ENCODE peak calls at places on chromosome 3, in four cellular contexts. G is tibial nerve, I is coronary artery, T is adrenal gland. X is an unnamed sample.

GRCh38 chr3:123884258-123884831 is at the start of gene MYLK:
- DNase-seq in G (no peak), I (peak), T (peak), X (peak)

GRCh38 chr3:141058996-141059395 is 7.8 kb downstream of the SPSB4 start:
- DNase-seq in G (no peak), I (peak), T (no peak), X (no peak)

GRCh38 chr3:145903472-145904013 is 257.4 kb downstream of the PLOD2 start:
- DNase-seq in G (no peak), I (no peak), T (no peak), X (no peak)

GRCh38 chr3:6667354-6667753 is 193.6 kb upstream of the GRM7 start:
- DNase-seq in G (no peak), I (no peak), T (no peak), X (no peak)

GRCh38 chr3:111392911-111393351 is 149.1 kb upstream of the CD96 start:
- DNase-seq in G (no peak), I (no peak), T (no peak), X (no peak)

GRCh38 chr3:42056840-42057239 is 34.3 kb upstream of the TRAK1 start:
- DNase-seq in G (no peak), I (no peak), T (peak), X (no peak)

GRCh38 chr3:74267583-74268184 is 346.8 kb downstream of the CNTN3 start:
- DNase-seq in G (no peak), I (no peak), T (peak), X (peak)

GRCh38 chr3:111545349-111545748 is 3.4 kb downstream of the CD96 start:
- DNase-seq in G (no peak), I (no peak), T (no peak), X (no peak)

GRCh38 chr3:185363662-185364203 is 797 bp downstream of the MAP3K13 start:
- DNase-seq in G (no peak), I (no peak), T (no peak), X (no peak)

GRCh38 chr3:20039765-20040475 is at the start of gene KAT2B:
- DNase-seq in G (peak), I (peak), T (peak), X (no peak)

GRCh38 chr3:172591876-172592771 is 68.9 kb upstream of the TNFSF10 start:
- DNase-seq in G (no peak), I (no peak), T (no peak), X (no peak)

GRCh38 chr3:29329986-29330514 is 49.2 kb downstream of the RBMS3 start:
- DNase-seq in G (no peak), I (no peak), T (no peak), X (no peak)

GRCh38 chr3:190384241-190384863 is 3.6 kb upstream of the CLDN16 start:
- DNase-seq in G (no peak), I (no peak), T (peak), X (no peak)

GRCh38 chr3:134603480-134603879 is 47.3 kb downstream of the KY start:
- DNase-seq in G (no peak), I (no peak), T (no peak), X (no peak)

GRCh38 chr3:14561051-14561634 is 21.0 kb upstream of the GRIP2 start:
- DNase-seq in G (no peak), I (no peak), T (no peak), X (no peak)

DNA sequence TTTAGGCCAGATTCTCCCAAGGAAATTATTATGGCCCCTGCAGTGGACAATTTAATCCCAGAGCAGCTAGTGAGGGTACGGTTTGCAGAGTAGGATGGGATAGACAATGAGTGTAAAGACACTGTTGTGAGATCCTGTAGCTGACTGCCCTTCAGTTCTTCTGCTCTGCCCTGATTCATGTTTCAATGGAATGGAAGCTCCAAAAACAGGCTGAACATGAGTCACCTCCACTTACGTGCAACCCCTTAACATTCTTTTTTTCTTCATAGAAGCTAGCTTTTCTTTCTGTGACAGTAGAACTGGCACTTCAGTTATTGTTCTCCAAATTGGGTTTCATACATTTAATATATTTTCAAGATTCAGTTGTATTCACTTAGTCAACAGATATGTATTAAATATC is 32.1 kb downstream of the CLDN18 start:
- DNase-seq in G (no peak), I (no peak), T (no peak), X (peak)
- TF ChIP-seq CTCF in G (no peak), I (no peak), T (no peak), X (no peak)

GRCh38 chr3:56771376-56771775 is 30.4 kb downstream of the ARHGEF3 start:
- DNase-seq in G (no peak), I (no peak), T (no peak), X (no peak)

GRCh38 chr3:56772926-56773587 is 28.7 kb downstream of the ARHGEF3 start:
- DNase-seq in G (no peak), I (no peak), T (no peak), X (no peak)

GRCh38 chr3:56775931-56776461 is 25.8 kb downstream of the ARHGEF3 start:
- DNase-seq in G (no peak), I (no peak), T (no peak), X (no peak)

GRCh38 chr3:56775356-56775914 is 26.3 kb downstream of the ARHGEF3 start:
- DNase-seq in G (no peak), I (no peak), T (no peak), X (no peak)

GRCh38 chr3:56773588-56774330 is 28.0 kb downstream of the ARHGEF3 start:
- DNase-seq in G (no peak), I (no peak), T (no peak), X (no peak)
- H3K27ac ChIP-seq in G (no peak), I (no peak), T (peak), X (no peak)

GRCh38 chr3:142931222-142931621 is 32.3 kb downstream of the PAQR9 start:
- DNase-seq in G (no peak), I (no peak), T (no peak), X (no peak)
- TF ChIP-seq CTCF in G (no peak), I (no peak), T (no peak), X (peak)

GRCh38 chr3:71262368-71263265 is 320.9 kb downstream of the FOXP1 start:
- DNase-seq in G (no peak), I (no peak), T (peak), X (no peak)
- H3K27ac ChIP-seq in G (no peak), I (no peak), T (peak), X (no peak)

GRCh38 chr3:138331143-138331894 is 1.7 kb upstream of the NME9 start:
- DNase-seq in G (no peak), I (no peak), T (no peak), X (no peak)
- TF ChIP-seq CTCF in G (peak), I (no peak), T (peak), X (peak)

GRCh38 chr3:99638244-99638948 is at the start of gene COL8A1:
- DNase-seq in G (peak), I (peak), T (peak), X (peak)

GRCh38 chr3:99634881-99635280 is 3.5 kb upstream of the COL8A1 start:
- DNase-seq in G (no peak), I (no peak), T (no peak), X (no peak)

GRCh38 chr3:99637381-99638111 is 848 bp upstream of the COL8A1 start:
- DNase-seq in G (no peak), I (peak), T (no peak), X (peak)

GRCh38 chr3:99635348-99635747 is 3.0 kb upstream of the COL8A1 start:
- DNase-seq in G (no peak), I (no peak), T (no peak), X (no peak)

DNA sequence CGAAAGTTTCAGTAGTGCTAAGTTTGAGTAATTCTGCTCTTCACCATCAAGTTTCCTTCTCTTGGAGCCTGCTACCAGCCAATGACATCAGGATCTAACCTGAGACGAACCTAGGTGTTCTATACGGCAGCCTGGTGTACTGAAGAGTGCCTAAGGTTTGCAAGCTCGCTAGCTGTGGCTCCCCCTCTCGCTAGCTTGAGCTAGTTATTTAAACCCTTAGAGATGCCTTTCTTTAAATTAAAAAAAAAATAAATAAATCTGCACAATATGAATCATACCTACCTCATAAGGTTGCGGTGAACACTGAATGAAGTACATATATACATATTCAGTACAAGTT is 1.4 kb upstream of the COL8A1 start:
- DNase-seq in G (no peak), I (no peak), T (no peak), X (peak)
- H3K27ac ChIP-seq in G (peak), I (peak), T (no peak), X (peak)

GRCh38 chr3:183536238-183536880 is 19.1 kb downstream of the KLHL6 start:
- DNase-seq in G (no peak), I (no peak), T (no peak), X (no peak)
- TF ChIP-seq CTCF in G (no peak), I (no peak), T (no peak), X (no peak)

DNA sequence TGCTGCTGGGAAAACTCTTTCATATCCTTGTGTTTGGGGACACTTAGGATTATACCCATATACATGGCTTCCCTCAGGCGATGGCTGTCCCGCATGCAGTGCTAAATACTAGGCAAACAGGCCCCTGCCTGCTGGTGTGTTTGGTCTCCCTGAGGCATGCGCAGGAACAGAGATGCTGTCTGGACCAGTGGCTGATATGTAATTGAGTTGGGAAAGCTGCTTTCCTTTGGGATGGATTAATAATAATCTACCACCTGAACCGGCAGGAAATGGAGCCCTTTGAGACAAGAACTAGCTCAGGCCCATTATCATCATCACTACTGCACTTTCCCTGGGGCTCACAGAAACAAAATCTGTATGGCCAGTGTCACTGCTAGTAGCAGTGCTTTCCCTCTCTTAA is 18.0 kb downstream of the ZDHHC3 start:
- DNase-seq in G (no peak), I (no peak), T (no peak), X (no peak)
- H3K27ac ChIP-seq in G (no peak), I (no peak), T (no peak), X (no peak)

GRCh38 chr3:4533489-4534443 is 40.6 kb downstream of the ITPR1 start:
- DNase-seq in G (no peak), I (peak), T (no peak), X (no peak)
- TF ChIP-seq CTCF in G (no peak), I (no peak), T (no peak), X (no peak)